ENCODE peak calls at places on chromosomes 12 and 14, in seven cellular contexts. E, Q, B, N, M, D and F are unnamed samples.

GRCh38 chr12:724194-724855 is 28.1 kb upstream of the WNK1 start:
- DNase-seq in B (peak; percentile 55), Q (no peak), N (no peak), M (peak; percentile 27), D (no peak), E (no peak), F (no peak)

GRCh38 chr14:101187017-101187815 is 283.7 kb upstream of the RTL1 start:
- DNase-seq in E (no peak), N (no peak), D (no peak), Q (peak; percentile 36), B (no peak), M (no peak), F (no peak)

GRCh38 chr12:109910969-109911348 is 10.9 kb downstream of the TCHP start:
- DNase-seq in M (peak; percentile 43), E (no peak), D (peak; percentile 18), Q (peak; percentile 77), N (peak; percentile 2), B (no peak), F (no peak)

GRCh38 chr12:114834621-114835020 is 150.6 kb upstream of the TBX3 start:
- DNase-seq in Q (no peak), B (no peak), D (peak; percentile 73), N (peak; percentile 66), E (no peak), M (no peak), F (no peak)

GRCh38 chr12:95337176-95337575 is 119.6 kb downstream of the VEZT start:
- DNase-seq in D (peak; percentile 26), N (peak; percentile 34), B (no peak), E (no peak), Q (no peak), M (no peak), F (no peak)

GRCh38 chr12:47855502-47855901 is 35.8 kb upstream of the HDAC7 start:
- DNase-seq in M (no peak), B (no peak), N (no peak), E (no peak), Q (no peak), D (no peak), F (no peak)

GRCh38 chr12:52203126-52203921 is 11.5 kb upstream of the KRT80 start:
- DNase-seq in M (peak; percentile 56), D (peak; percentile 88), N (peak; percentile 87), E (peak; percentile 97), Q (peak; percentile 31), B (peak; percentile 87), F (no peak)

GRCh38 chr14:44166611-44167010 is 340.5 kb downstream of the FSCB start:
- DNase-seq in M (no peak), E (no peak), N (no peak), B (no peak), Q (no peak), D (no peak), F (no peak)

GRCh38 chr12:15074351-15074750 is 101.5 kb downstream of the PDE6H start:
- DNase-seq in Q (no peak), D (no peak), B (no peak), E (no peak), M (no peak), N (no peak), F (no peak)

GRCh38 chr12:49342066-49342913 is 4.4 kb upstream of the DNAJC22 start:
- DNase-seq in N (peak; percentile 39), Q (peak; percentile 97), E (peak; percentile 32), D (peak; percentile 64), M (peak; percentile 79), B (peak; percentile 40), F (peak; percentile 76)

GRCh38 chr12:3160081-3160480 is 82.9 kb downstream of the TSPAN9 start:
- DNase-seq in E (no peak), B (no peak), M (no peak), N (peak; percentile 30), Q (no peak), D (no peak), F (no peak)

GRCh38 chr12:6863033-6863432 is 4.3 kb upstream of the TPI1 start:
- DNase-seq in N (no peak), Q (no peak), M (no peak), B (no peak), D (no peak), E (no peak), F (no peak)

GRCh38 chr12:6861391-6861790 is 5.9 kb upstream of the TPI1 start:
- DNase-seq in Q (no peak), E (no peak), B (no peak), N (no peak), D (no peak), M (no peak), F (no peak)

GRCh38 chr12:6858796-6859195 is 6.8 kb downstream of the USP5 start:
- DNase-seq in B (no peak), E (no peak), M (no peak), Q (no peak), N (no peak), D (no peak), F (no peak)

GRCh38 chr12:6860116-6860515 is 7.2 kb upstream of the TPI1 start:
- DNase-seq in E (no peak), N (no peak), M (no peak), D (no peak), B (no peak), Q (no peak), F (no peak)

GRCh38 chr12:6860942-6861341 is 6.4 kb upstream of the TPI1 start:
- DNase-seq in M (no peak), B (no peak), D (no peak), Q (no peak), N (no peak), E (no peak), F (no peak)
- H3K9ac ChIP-seq in M (no peak overlapping the region), B (no peak overlapping the region), D (no peak overlapping the region), Q (no peak overlapping the region), N (no peak overlapping the region), E (no peak overlapping the region), F (no peak overlapping the region)

DNA sequence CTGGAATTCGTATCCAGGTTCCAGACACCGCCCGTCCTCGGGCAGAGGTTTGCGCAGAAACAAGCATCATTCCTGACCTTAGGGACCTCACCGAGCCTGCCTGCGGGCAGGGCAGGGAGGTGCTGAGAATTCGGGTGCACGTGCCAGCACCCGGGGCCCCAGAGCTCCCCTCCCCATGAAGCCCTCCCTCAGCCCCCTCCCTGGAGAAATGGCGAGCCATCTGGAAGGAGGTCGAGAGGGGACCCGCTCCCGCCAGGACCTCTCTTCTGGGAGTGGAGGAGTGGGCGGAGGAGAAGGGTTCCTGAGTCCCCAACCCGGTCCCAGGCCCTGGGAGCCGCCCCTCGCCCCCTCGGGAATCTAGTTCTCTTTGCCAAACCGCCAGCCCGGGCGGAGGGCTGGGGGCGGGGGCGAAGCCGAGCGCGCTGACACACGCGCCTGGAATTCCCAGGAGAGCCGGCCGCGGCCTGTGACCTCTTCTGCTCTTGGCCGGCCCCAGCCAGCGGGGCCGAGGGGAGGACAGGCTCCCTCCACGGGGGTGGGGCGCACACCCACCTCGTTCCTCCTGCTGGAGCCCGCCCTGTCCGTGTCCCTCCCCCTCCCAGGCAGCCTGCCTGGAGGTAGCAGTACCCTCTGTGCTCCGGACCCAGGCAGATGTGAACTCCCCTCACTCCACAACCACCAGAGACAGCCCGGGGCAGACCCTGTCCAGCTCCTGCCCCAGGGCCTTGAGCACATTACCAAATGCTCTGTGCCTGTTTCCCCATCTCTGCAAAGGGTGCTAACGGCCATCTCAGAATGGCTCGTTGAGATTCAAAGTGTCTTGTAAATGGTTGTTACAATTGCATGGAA is 23.0 kb upstream of the GPR132 start:
- DNase-seq in B (peak; percentile 64), N (peak; percentile 64), E (no peak), M (no peak), D (peak; percentile 85), Q (peak; percentile 88), F (no peak)
- TF ChIP-seq EZH2 in B (no peak), N (no peak), E (no peak), M (no peak), D (no peak), Q (peak; percentile 24), F (no peak)

DNA sequence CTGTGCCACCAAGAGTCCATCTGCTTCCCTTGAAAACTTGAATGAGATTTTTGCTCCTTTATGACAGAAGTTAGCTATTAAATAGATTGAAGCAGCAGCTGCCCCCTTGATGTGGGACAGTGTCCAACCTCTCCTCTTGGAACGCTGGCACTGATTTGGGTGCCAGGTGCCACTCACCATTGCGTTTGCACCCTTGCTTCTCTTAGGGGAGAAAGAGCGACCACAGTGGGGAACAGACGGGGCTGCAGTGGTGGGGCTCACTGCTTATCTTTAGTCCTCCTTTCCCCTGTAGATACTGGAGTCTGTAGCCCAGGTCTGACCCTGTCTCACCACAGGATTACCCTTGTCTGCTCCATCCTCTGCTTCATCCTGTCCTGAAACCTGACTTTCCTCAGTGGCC is 9.4 kb downstream of the EP400 start:
- DNase-seq in Q (no peak), D (no peak), M (no peak), N (no peak), B (no peak), E (no peak), F (no peak)
- H3K9ac ChIP-seq in Q (no peak overlapping the region), D (no peak overlapping the region), M (no peak overlapping the region), N (no peak overlapping the region), B (no peak overlapping the region), E (no peak overlapping the region), F (no peak overlapping the region)

GRCh38 chr14:60657609-60657983 is 8.3 kb upstream of the SIX1 start:
- DNase-seq in Q (peak; percentile 53), E (no peak), N (no peak), D (peak; percentile 43), M (no peak), B (no peak), F (no peak)
- TF ChIP-seq EZH2 in Q (peak; percentile 9), E (no peak), N (no peak), D (no peak), M (no peak), B (no peak), F (no peak)